ENCODE peak calls at places on chromosomes 13 and 19, in seven cellular contexts. H is right lobe of liver; B is CD8-positive, alpha-beta memory T cell; C is spleen; S is ovary; J is thoracic aorta; R is breast epithelium. N is an unnamed sample.

GRCh38 chr13:51501096-51501495 is 48.3 kb upstream of the INTS6 start:
- DNase-seq in H (no peak), B (no peak), C (no peak), S (no peak), J (no peak), R (no peak), N (no peak)

GRCh38 chr13:105634059-105634458 is 901.4 kb downstream of the EFNB2 start:
- DNase-seq in H (no peak), B (no peak), C (no peak), S (no peak), J (no peak), R (no peak), N (no peak)

GRCh38 chr13:22893777-22894176 is 287.0 kb upstream of the SGCG start:
- DNase-seq in H (no peak), B (no peak), C (no peak), S (no peak), J (no peak), R (no peak), N (no peak)

GRCh38 chr13:59982631-59983382 is 180.9 kb downstream of the DIAPH3 start:
- DNase-seq in H (no peak), B (no peak), C (no peak), S (no peak), J (no peak), R (no peak), N (no peak)

GRCh38 chr13:113997845-113998751 is 24.2 kb upstream of the C13orf46 start:
- DNase-seq in H (no peak), B (no peak), C (peak; percentile 81), S (peak; percentile 65), J (peak; percentile 68), R (no peak), N (no peak)

GRCh38 chr13:109055850-109056249 is 426.4 kb downstream of the MYO16 start:
- DNase-seq in H (no peak), B (no peak), C (no peak), S (no peak), J (no peak), R (no peak), N (no peak)

GRCh38 chr19:4391701-4392543 is 8.4 kb downstream of the SH3GL1 start:
- DNase-seq in H (peak; percentile 56), B (no peak), C (peak; percentile 85), S (peak; percentile 58), J (no peak), R (no peak), N (no peak)

GRCh38 chr13:41802033-41802683 is 158.8 kb downstream of the VWA8 start:
- DNase-seq in H (no peak), B (no peak), C (no peak), S (no peak), J (no peak), R (no peak), N (no peak)

GRCh38 chr19:55487884-55488687 is at the start of gene SSC5D:
- DNase-seq in H (no peak), B (no peak), C (no peak), S (peak; percentile 70), J (no peak), R (no peak), N (no peak)

GRCh38 chr13:110726726-110727125 is 13.2 kb downstream of the ING1 start:
- DNase-seq in H (no peak), B (peak; percentile 73), C (peak; percentile 86), S (no peak), J (no peak), R (no peak), N (no peak)

GRCh38 chr19:49677901-49678674 is 1.0 kb downstream of the PRMT1 start:
- DNase-seq in H (peak; percentile 73), B (peak; percentile 84), C (peak; percentile 91), S (peak; percentile 81), J (no peak), R (peak; percentile 66), N (peak; percentile 79)

GRCh38 chr19:18966304-18966703 is 25.3 kb upstream of the HOMER3 start:
- DNase-seq in H (no peak), B (no peak), C (no peak), S (no peak), J (no peak), R (no peak), N (no peak)

GRCh38 chr19:20259615-20260014 is 92.6 kb downstream of the ZNF486 start:
- DNase-seq in H (no peak), B (no peak), C (no peak), S (no peak), J (no peak), R (no peak), N (no peak)

GRCh38 chr19:18594096-18594823 is 5.7 kb downstream of the REX1BD start:
- DNase-seq in H (peak; percentile 65), B (peak; percentile 81), C (peak; percentile 93), S (peak; percentile 85), J (no peak), R (peak; percentile 65), N (peak; percentile 65)

DNA sequence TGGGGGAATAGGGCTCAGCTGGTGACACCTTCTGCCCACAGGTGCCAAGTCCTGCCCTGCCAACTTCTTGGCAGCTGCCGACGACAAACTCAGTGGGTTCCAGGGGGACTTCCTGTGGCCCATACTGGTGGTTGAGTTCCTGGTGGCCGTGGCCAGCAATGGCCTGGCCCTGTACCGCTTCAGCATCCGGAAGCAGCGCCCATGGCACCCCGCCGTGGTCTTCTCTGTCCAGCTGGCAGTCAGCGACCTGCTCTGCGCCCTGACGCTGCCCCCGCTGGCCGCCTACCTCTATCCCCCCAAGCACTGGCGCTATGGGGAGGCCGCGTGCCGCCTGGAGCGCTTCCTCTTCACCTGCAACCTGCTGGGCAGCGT is 2.1 kb downstream of the P2RY11 start:
- DNase-seq in H (no peak), B (peak; percentile 60), C (peak; percentile 80), S (no peak), J (no peak), R (no peak), N (no peak)
- H3K27ac ChIP-seq in H (no peak overlapping the region), B (no peak overlapping the region), C (peak overlapping the region; percentile 87), S (no peak overlapping the region), J (no peak overlapping the region), R (no peak overlapping the region), N (peak overlapping the region; percentile 58)

DNA sequence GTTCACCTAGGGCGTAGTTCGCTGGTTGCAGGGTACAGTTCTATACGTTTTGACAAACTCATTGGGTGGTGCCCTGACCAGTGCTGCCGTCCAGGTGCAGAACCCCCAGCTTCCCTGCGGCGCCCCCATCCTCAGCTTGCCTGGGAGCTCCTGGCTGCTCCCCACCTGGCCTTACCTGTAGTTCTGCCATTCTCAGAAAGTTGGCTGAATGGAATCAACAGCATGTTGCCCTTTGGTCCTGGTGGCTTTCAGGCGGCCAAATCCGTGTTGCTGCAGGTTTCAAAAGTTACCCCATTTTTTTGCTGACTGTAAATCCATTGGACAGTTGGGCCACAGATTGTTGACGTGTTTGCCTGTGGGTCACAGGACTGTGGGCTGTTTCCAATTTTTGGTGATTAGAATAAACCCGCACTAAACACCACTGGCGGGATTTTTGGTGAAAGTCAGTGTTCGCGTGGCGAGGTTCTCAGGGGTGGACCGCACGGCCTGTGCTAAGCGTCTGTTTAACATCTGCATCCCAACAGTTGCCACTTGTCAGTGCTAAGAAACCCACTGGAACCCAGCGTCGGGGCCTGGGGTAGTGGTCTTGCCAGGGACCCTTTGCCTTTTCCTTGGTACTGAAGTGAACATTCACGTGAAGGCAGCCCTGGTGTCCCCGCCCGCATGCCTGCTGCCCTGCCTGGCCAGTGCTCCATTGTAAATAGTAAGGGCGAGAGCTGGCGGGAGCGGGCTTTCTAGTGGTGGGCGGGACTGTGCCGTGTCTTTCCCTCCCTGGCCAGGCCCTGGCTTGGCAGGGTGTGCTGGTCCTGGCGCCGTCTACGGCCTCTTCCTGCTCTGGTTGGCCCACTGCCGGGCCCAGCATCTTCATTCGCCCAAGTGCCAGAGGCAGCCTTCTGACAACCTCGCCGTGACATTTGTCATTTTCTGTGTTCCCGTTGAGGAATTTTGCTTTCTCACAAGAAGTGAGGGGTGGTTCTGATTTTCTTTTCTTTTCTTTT is 3.3 kb downstream of the DOT1L start:
- DNase-seq in H (peak; percentile 96), B (no peak), C (peak; percentile 88), S (peak; percentile 74), J (peak; percentile 75), R (peak; percentile 80), N (no peak)
- H3K4me3 ChIP-seq in H (no peak overlapping the region), B (no peak overlapping the region), C (no peak overlapping the region), S (no peak overlapping the region), J (peak overlapping the region; percentile 60), R (no peak overlapping the region), N (no peak overlapping the region)

GRCh38 chr13:48014359-48014758 is 13.3 kb upstream of the SUCLA2 start:
- DNase-seq in H (no peak), B (no peak), C (no peak), S (no peak), J (no peak), R (no peak), N (no peak)
- H3K27ac ChIP-seq in H (no peak overlapping the region), B (no peak overlapping the region), C (no peak overlapping the region), S (no peak overlapping the region), J (no peak overlapping the region), R (no peak overlapping the region), N (no peak overlapping the region)

GRCh38 chr19:47312366-47313006 is 2.8 kb downstream of the C5AR1 start:
- DNase-seq in H (no peak), B (no peak), C (no peak), S (no peak), J (no peak), R (no peak), N (no peak)

GRCh38 chr19:47309038-47309437 is 623 bp upstream of the C5AR1 start:
- DNase-seq in H (no peak), B (no peak), C (no peak), S (no peak), J (no peak), R (no peak), N (no peak)

GRCh38 chr19:47310819-47311218 is 1.2 kb downstream of the C5AR1 start:
- DNase-seq in H (peak; percentile 74), B (no peak), C (peak; percentile 89), S (no peak), J (no peak), R (no peak), N (no peak)

GRCh38 chr19:47309608-47310007 is at the start of gene C5AR1:
- DNase-seq in H (no peak), B (no peak), C (peak; percentile 88), S (no peak), J (no peak), R (no peak), N (no peak)

DNA sequence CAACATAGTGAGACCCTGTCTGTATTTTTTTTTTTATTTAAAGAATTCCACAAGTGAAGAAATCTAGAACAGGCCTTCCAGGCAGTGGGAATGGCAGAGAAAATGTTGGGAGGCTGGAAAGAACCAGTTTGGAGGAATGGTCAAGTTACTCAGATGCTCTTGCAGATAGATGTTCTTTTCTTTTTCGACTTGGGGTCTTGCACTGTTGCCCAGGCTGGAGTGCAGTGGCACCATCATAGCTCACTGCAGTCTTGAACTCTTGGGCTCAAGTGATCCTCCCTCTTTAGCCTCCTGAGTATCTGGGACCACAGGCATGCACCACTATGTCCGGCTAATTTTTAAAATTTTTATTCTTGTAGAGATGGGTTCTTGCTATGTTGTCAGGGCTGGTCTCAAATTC is 662 bp downstream of the C5AR1 start:
- DNase-seq in H (no peak), B (no peak), C (no peak), S (no peak), J (no peak), R (no peak), N (no peak)
- H3K4me3 ChIP-seq in H (no peak overlapping the region), B (no peak overlapping the region), C (peak overlapping the region; percentile 31), S (no peak overlapping the region), J (peak overlapping the region; percentile 53), R (no peak overlapping the region), N (no peak overlapping the region)

N was measured in CD4-positive, CD25-positive, alpha-beta regulatory T cell.